ENCODE peak calls at places on chromosomes 4 and X, in eight cellular contexts. One of them, this sample, is unnamed. For H3K9me3, the result is how much of the 10 kb centered on the place peaks cover.

GRCh38 chr4:165873298-165874071 is 448 bp downstream of the TLL1 start:
- DNase-seq in PC-3: peak
- DNase-seq in mucosa of descending colon: no peak
- DNase-seq in lung: no peak
- DNase-seq in left ventricle myocardium inferior: peak
- DNase-seq in left lung: peak
- DNase-seq in H1: peak
- DNase-seq in suprapubic skin: peak
- DNase-seq in this sample: no peak

GRCh38 chrX:13009256-13009655 is 34.3 kb downstream of the TMSB4X start:
- DNase-seq in PC-3: peak
- DNase-seq in mucosa of descending colon: peak
- DNase-seq in lung: peak
- DNase-seq in left ventricle myocardium inferior: no peak
- DNase-seq in left lung: no peak
- DNase-seq in H1: no peak
- DNase-seq in suprapubic skin: no peak
- DNase-seq in this sample: no peak

GRCh38 chr4:148222991-148223660 is 219.1 kb downstream of the NR3C2 start:
- DNase-seq in PC-3: no peak
- DNase-seq in mucosa of descending colon: no peak
- DNase-seq in lung: no peak
- DNase-seq in left ventricle myocardium inferior: no peak
- DNase-seq in left lung: no peak
- DNase-seq in H1: no peak
- DNase-seq in suprapubic skin: no peak
- DNase-seq in this sample: no peak

GRCh38 chr4:13922873-13923645 is 295.5 kb upstream of the BOD1L1 start:
- DNase-seq in PC-3: no peak
- DNase-seq in mucosa of descending colon: no peak
- DNase-seq in lung: no peak
- DNase-seq in left ventricle myocardium inferior: no peak
- DNase-seq in left lung: no peak
- DNase-seq in H1: no peak
- DNase-seq in suprapubic skin: no peak
- DNase-seq in this sample: no peak

GRCh38 chrX:47568656-47569295 is 7.8 kb downstream of the ARAF start:
- DNase-seq in PC-3: peak
- DNase-seq in mucosa of descending colon: no peak
- DNase-seq in lung: no peak
- DNase-seq in left ventricle myocardium inferior: no peak
- DNase-seq in left lung: no peak
- DNase-seq in H1: peak
- DNase-seq in suprapubic skin: no peak
- DNase-seq in this sample: no peak

GRCh38 chrX:136863826-136864225 is 16.7 kb downstream of the RBMX start:
- DNase-seq in PC-3: no peak
- DNase-seq in mucosa of descending colon: no peak
- DNase-seq in lung: no peak
- DNase-seq in left ventricle myocardium inferior: no peak
- DNase-seq in left lung: no peak
- DNase-seq in H1: no peak
- DNase-seq in suprapubic skin: no peak
- DNase-seq in this sample: no peak

GRCh38 chr4:80007745-80008149 is 65.3 kb downstream of the ANTXR2 start:
- DNase-seq in PC-3: peak
- DNase-seq in mucosa of descending colon: no peak
- DNase-seq in lung: no peak
- DNase-seq in left ventricle myocardium inferior: no peak
- DNase-seq in left lung: no peak
- DNase-seq in H1: no peak
- DNase-seq in suprapubic skin: no peak
- DNase-seq in this sample: no peak

GRCh38 chr4:108830509-108831244 is 67.8 kb upstream of the ETNPPL start:
- DNase-seq in PC-3: no peak
- DNase-seq in mucosa of descending colon: no peak
- DNase-seq in lung: peak
- DNase-seq in left ventricle myocardium inferior: peak
- DNase-seq in left lung: no peak
- DNase-seq in H1: no peak
- DNase-seq in suprapubic skin: no peak
- DNase-seq in this sample: no peak

GRCh38 chr4:56681849-56682175 is 716 bp upstream of the HOPX start:
- DNase-seq in PC-3: no peak
- DNase-seq in mucosa of descending colon: no peak
- DNase-seq in lung: no peak
- DNase-seq in left ventricle myocardium inferior: no peak
- DNase-seq in left lung: no peak
- DNase-seq in H1: no peak
- DNase-seq in suprapubic skin: no peak
- DNase-seq in this sample: no peak

GRCh38 chr4:117400039-117400835 is 314.9 kb upstream of the TRAM1L1 start:
- DNase-seq in PC-3: peak
- DNase-seq in mucosa of descending colon: no peak
- DNase-seq in lung: no peak
- DNase-seq in left ventricle myocardium inferior: no peak
- DNase-seq in left lung: no peak
- DNase-seq in H1: no peak
- DNase-seq in suprapubic skin: no peak
- DNase-seq in this sample: no peak

GRCh38 chr4:40183615-40184411 is 13.0 kb upstream of the RHOH start:
- DNase-seq in PC-3: no peak
- DNase-seq in mucosa of descending colon: no peak
- DNase-seq in lung: no peak
- DNase-seq in left ventricle myocardium inferior: no peak
- DNase-seq in left lung: no peak
- DNase-seq in H1: peak
- DNase-seq in suprapubic skin: no peak
- DNase-seq in this sample: no peak

GRCh38 chr4:145734576-145735329 is 54.8 kb downstream of the C4orf51 start:
- DNase-seq in PC-3: peak
- DNase-seq in mucosa of descending colon: peak
- DNase-seq in lung: peak
- DNase-seq in left ventricle myocardium inferior: no peak
- DNase-seq in left lung: no peak
- DNase-seq in H1: no peak
- DNase-seq in suprapubic skin: peak
- DNase-seq in this sample: no peak

GRCh38 chr4:71377561-71377960 is 38.7 kb downstream of the SLC4A4 start:
- DNase-seq in PC-3: peak
- DNase-seq in mucosa of descending colon: no peak
- DNase-seq in lung: no peak
- DNase-seq in left ventricle myocardium inferior: no peak
- DNase-seq in left lung: no peak
- DNase-seq in H1: no peak
- DNase-seq in suprapubic skin: no peak
- DNase-seq in this sample: no peak

GRCh38 chr4:74157116-74157742 is 689 bp upstream of the MTHFD2L start:
- DNase-seq in PC-3: no peak
- DNase-seq in mucosa of descending colon: no peak
- DNase-seq in lung: no peak
- DNase-seq in left ventricle myocardium inferior: no peak
- DNase-seq in left lung: no peak
- DNase-seq in H1: no peak
- DNase-seq in suprapubic skin: no peak
- DNase-seq in this sample: no peak

GRCh38 chrX:114798902-114799301 is 215.0 kb downstream of the HTR2C start:
- DNase-seq in PC-3: peak
- DNase-seq in mucosa of descending colon: no peak
- DNase-seq in lung: no peak
- DNase-seq in left ventricle myocardium inferior: no peak
- DNase-seq in left lung: no peak
- DNase-seq in H1: no peak
- DNase-seq in suprapubic skin: no peak
- DNase-seq in this sample: no peak

GRCh38 chrX:65874765-65875164 is 165.1 kb downstream of the VSIG4 start:
- DNase-seq in PC-3: peak
- DNase-seq in mucosa of descending colon: no peak
- DNase-seq in lung: no peak
- DNase-seq in left ventricle myocardium inferior: no peak
- DNase-seq in left lung: no peak
- DNase-seq in H1: no peak
- DNase-seq in suprapubic skin: no peak
- DNase-seq in this sample: no peak

GRCh38 chr4:186886759-186887158 is 163.1 kb upstream of the FAT1 start:
- DNase-seq in PC-3: no peak
- DNase-seq in mucosa of descending colon: no peak
- DNase-seq in lung: no peak
- DNase-seq in left ventricle myocardium inferior: no peak
- DNase-seq in left lung: no peak
- DNase-seq in H1: no peak
- DNase-seq in suprapubic skin: no peak
- DNase-seq in this sample: no peak

GRCh38 chrX:96721398-96721797 is 36.8 kb downstream of the DIAPH2 start:
- DNase-seq in PC-3: peak
- DNase-seq in mucosa of descending colon: no peak
- DNase-seq in lung: no peak
- DNase-seq in left ventricle myocardium inferior: no peak
- DNase-seq in left lung: no peak
- DNase-seq in H1: no peak
- DNase-seq in suprapubic skin: no peak
- DNase-seq in this sample: no peak

GRCh38 chrX:119698835-119699234 is 5.9 kb upstream of the SEPTIN6 start:
- DNase-seq in PC-3: peak
- DNase-seq in mucosa of descending colon: no peak
- DNase-seq in lung: no peak
- DNase-seq in left ventricle myocardium inferior: no peak
- DNase-seq in left lung: no peak
- DNase-seq in H1: no peak
- DNase-seq in suprapubic skin: no peak
- DNase-seq in this sample: no peak

GRCh38 chr4:76127754-76128153 is 20.4 kb downstream of the NUP54 start:
- DNase-seq in PC-3: peak
- DNase-seq in mucosa of descending colon: no peak
- DNase-seq in lung: no peak
- DNase-seq in left ventricle myocardium inferior: no peak
- DNase-seq in left lung: no peak
- DNase-seq in H1: no peak
- DNase-seq in suprapubic skin: no peak
- DNase-seq in this sample: no peak

GRCh38 chr4:76120199-76120598 is 28.0 kb downstream of the NUP54 start:
- DNase-seq in PC-3: no peak
- DNase-seq in mucosa of descending colon: no peak
- DNase-seq in lung: no peak
- DNase-seq in left ventricle myocardium inferior: no peak
- DNase-seq in left lung: no peak
- DNase-seq in H1: no peak
- DNase-seq in suprapubic skin: no peak
- DNase-seq in this sample: no peak

DNA sequence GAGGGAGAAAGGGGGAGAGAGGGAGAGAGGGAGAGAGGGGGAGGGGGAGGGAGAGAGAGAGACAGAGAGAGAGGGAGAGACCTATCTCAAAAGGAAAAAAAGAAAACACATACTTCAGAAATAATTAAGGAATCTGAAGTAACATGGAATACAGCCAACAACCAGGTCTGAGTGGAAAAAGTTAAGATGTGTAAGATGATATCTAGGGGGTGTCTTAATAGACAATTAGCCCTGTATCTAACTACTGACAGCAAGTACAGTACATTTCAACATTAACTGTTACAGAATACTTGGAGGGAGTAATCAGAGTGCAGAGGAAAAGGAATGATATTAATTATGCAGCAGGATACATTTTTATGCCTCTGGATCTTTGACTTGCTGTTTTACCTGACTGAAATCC is 22.4 kb downstream of the NUP54 start:
- DNase-seq in PC-3: no peak
- DNase-seq in mucosa of descending colon: no peak
- DNase-seq in lung: no peak
- DNase-seq in left ventricle myocardium inferior: no peak
- DNase-seq in left lung: no peak
- DNase-seq in H1: no peak
- DNase-seq in suprapubic skin: no peak
- DNase-seq in this sample: no peak
- H3K9me3 ChIP-seq in PC-3: under half
- H3K9me3 ChIP-seq in mucosa of descending colon: under half
- H3K9me3 ChIP-seq in lung: under half
- H3K9me3 ChIP-seq in left ventricle myocardium inferior: under half
- H3K9me3 ChIP-seq in left lung: under half
- H3K9me3 ChIP-seq in H1: under half
- H3K9me3 ChIP-seq in suprapubic skin: under half
- H3K9me3 ChIP-seq in this sample: under half

GRCh38 chrX:63408050-63408449 is 56.9 kb upstream of the SPIN4 start:
- DNase-seq in PC-3: no peak
- DNase-seq in mucosa of descending colon: no peak
- DNase-seq in lung: no peak
- DNase-seq in left ventricle myocardium inferior: no peak
- DNase-seq in left lung: no peak
- DNase-seq in H1: no peak
- DNase-seq in suprapubic skin: no peak
- DNase-seq in this sample: no peak

GRCh38 chrX:63400340-63400739 is 49.2 kb upstream of the SPIN4 start:
- DNase-seq in PC-3: no peak
- DNase-seq in mucosa of descending colon: no peak
- DNase-seq in lung: no peak
- DNase-seq in left ventricle myocardium inferior: no peak
- DNase-seq in left lung: no peak
- DNase-seq in H1: no peak
- DNase-seq in suprapubic skin: no peak
- DNase-seq in this sample: no peak

GRCh38 chrX:63404332-63404731 is 53.2 kb upstream of the SPIN4 start:
- DNase-seq in PC-3: no peak
- DNase-seq in mucosa of descending colon: no peak
- DNase-seq in lung: no peak
- DNase-seq in left ventricle myocardium inferior: no peak
- DNase-seq in left lung: no peak
- DNase-seq in H1: no peak
- DNase-seq in suprapubic skin: no peak
- DNase-seq in this sample: no peak
- H3K9me3 ChIP-seq in PC-3: under half
- H3K9me3 ChIP-seq in mucosa of descending colon: under half
- H3K9me3 ChIP-seq in lung: under half
- H3K9me3 ChIP-seq in left ventricle myocardium inferior: under half
- H3K9me3 ChIP-seq in left lung: under half
- H3K9me3 ChIP-seq in H1: under half
- H3K9me3 ChIP-seq in suprapubic skin: under half
- H3K9me3 ChIP-seq in this sample: under half

DNA sequence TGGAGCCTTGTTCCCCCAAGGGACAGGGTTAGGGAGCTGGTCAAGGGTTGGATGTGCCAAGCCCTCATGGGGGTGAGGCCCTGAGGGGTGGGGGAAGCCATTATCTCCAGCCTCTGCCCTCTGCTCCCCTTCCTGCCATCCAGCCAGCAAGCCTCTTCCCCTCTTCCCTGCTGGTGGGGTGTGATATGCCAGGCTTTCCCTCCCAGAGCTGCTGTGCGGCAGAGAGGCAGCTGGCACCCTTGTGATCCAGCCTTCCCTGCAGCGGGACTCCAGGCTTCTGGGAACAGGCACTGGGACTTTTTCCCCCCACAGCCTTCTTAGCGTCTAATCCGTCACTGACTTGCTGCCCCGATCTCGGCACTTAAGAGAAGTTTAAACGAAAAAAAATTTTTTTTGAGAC is 6.3 kb downstream of the SSR4 start:
- DNase-seq in PC-3: no peak
- DNase-seq in mucosa of descending colon: no peak
- DNase-seq in lung: no peak
- DNase-seq in left ventricle myocardium inferior: no peak
- DNase-seq in left lung: no peak
- DNase-seq in H1: no peak
- DNase-seq in suprapubic skin: no peak
- DNase-seq in this sample: no peak
- H3K9me3 ChIP-seq in PC-3: under half
- H3K9me3 ChIP-seq in mucosa of descending colon: under half
- H3K9me3 ChIP-seq in lung: under half
- H3K9me3 ChIP-seq in left ventricle myocardium inferior: under half
- H3K9me3 ChIP-seq in left lung: under half
- H3K9me3 ChIP-seq in H1: under half
- H3K9me3 ChIP-seq in suprapubic skin: under half
- H3K9me3 ChIP-seq in this sample: under half

GRCh38 chr4:116018831-116019230 is 905.4 kb upstream of the NDST4 start:
- DNase-seq in PC-3: peak
- DNase-seq in mucosa of descending colon: no peak
- DNase-seq in lung: no peak
- DNase-seq in left ventricle myocardium inferior: no peak
- DNase-seq in left lung: no peak
- DNase-seq in H1: no peak
- DNase-seq in suprapubic skin: no peak
- DNase-seq in this sample: no peak
- H3K9me3 ChIP-seq in PC-3: under half
- H3K9me3 ChIP-seq in mucosa of descending colon: half or more
- H3K9me3 ChIP-seq in lung: under half
- H3K9me3 ChIP-seq in left ventricle myocardium inferior: half or more
- H3K9me3 ChIP-seq in left lung: under half
- H3K9me3 ChIP-seq in H1: half or more
- H3K9me3 ChIP-seq in suprapubic skin: under half
- H3K9me3 ChIP-seq in this sample: under half

This sample was measured in T-helper 17 cell.